ENCODE peak calls at places on chromosomes 6 and 20, in six cellular contexts. M is testis, S is sigmoid colon, U is ovary, E is uterus, B is transverse colon. X is an unnamed sample.

GRCh38 chr20:19451591-19452295 is 239.3 kb downstream of the SLC24A3 start:
- DNase-seq in S (peak; percentile 29), M (no peak), B (no peak), E (no peak), U (no peak), X (no peak)

GRCh38 chr6:18424201-18424600 is 37.1 kb downstream of the RNF144B start:
- DNase-seq in E (no peak), M (no peak), B (no peak), S (no peak), U (no peak), X (no peak)

GRCh38 chr6:8436956-8437355 is 1.6 kb upstream of the SLC35B3 start:
- DNase-seq in E (no peak), S (no peak), M (no peak), U (no peak), B (no peak), X (no peak)

GRCh38 chr20:13006825-13007224 is 1.9 kb upstream of the SPTLC3 start:
- DNase-seq in E (no peak), U (no peak), B (no peak), M (no peak), S (no peak), X (no peak)

GRCh38 chr20:8094415-8094818 is 37.6 kb upstream of the PLCB1 start:
- DNase-seq in S (peak; percentile 97), B (peak; percentile 46), M (peak; percentile 89), U (peak; percentile 85), E (peak; percentile 71), X (no peak)

GRCh38 chr6:21135484-21136005 is 458.0 kb upstream of the SOX4 start:
- DNase-seq in E (no peak), M (no peak), B (no peak), S (no peak), U (no peak), X (no peak)

GRCh38 chr20:24664266-24664986 is 195.0 kb downstream of the SYNDIG1 start:
- DNase-seq in E (no peak), B (no peak), M (no peak), U (no peak), S (no peak), X (no peak)

GRCh38 chr20:258963-259362 is 1.4 kb downstream of the DEFB132 start:
- DNase-seq in S (no peak), E (no peak), U (no peak), M (no peak), B (no peak), X (no peak)

GRCh38 chr20:1721687-1722512 is 64.3 kb upstream of the SIRPG start:
- DNase-seq in M (no peak), B (peak; percentile 38), E (no peak), U (no peak), S (no peak), X (no peak)

GRCh38 chr6:56244089-56244488 is 3.3 kb downstream of the COL21A1 start:
- DNase-seq in U (no peak), M (no peak), S (no peak), B (no peak), E (no peak), X (no peak)

GRCh38 chr6:110181131-110182027 is 1.2 kb downstream of the CDC40 start:
- DNase-seq in E (no peak), S (no peak), M (no peak), B (no peak), U (no peak), X (no peak)

GRCh38 chr6:47073125-47074110 is 31.3 kb upstream of the ADGRF1 start:
- DNase-seq in M (no peak), U (no peak), B (no peak), S (no peak), E (no peak), X (no peak)

GRCh38 chr20:25118529-25118928 is 36.6 kb upstream of the VSX1 start:
- DNase-seq in E (no peak), M (no peak), B (no peak), S (no peak), U (no peak), X (no peak)

GRCh38 chr6:35497571-35498406 is 910 bp upstream of the TEAD3 start:
- DNase-seq in U (peak; percentile 86), S (peak; percentile 92), E (peak; percentile 82), B (peak; percentile 69), M (peak; percentile 54), X (no peak)

GRCh38 chr6:116482780-116483179 is 21.6 kb downstream of the CALHM6 start:
- DNase-seq in M (no peak), B (no peak), S (no peak), E (no peak), U (no peak), X (no peak)

GRCh38 chr6:56899311-56899710 is 55.6 kb upstream of the BEND6 start:
- DNase-seq in M (no peak), S (peak; percentile 67), U (no peak), B (no peak), E (no peak), X (no peak)

GRCh38 chr20:47578543-47578942 is 76.9 kb downstream of the NCOA3 start:
- DNase-seq in M (no peak), B (no peak), U (peak; percentile 42), E (no peak), S (no peak), X (no peak)

DNA sequence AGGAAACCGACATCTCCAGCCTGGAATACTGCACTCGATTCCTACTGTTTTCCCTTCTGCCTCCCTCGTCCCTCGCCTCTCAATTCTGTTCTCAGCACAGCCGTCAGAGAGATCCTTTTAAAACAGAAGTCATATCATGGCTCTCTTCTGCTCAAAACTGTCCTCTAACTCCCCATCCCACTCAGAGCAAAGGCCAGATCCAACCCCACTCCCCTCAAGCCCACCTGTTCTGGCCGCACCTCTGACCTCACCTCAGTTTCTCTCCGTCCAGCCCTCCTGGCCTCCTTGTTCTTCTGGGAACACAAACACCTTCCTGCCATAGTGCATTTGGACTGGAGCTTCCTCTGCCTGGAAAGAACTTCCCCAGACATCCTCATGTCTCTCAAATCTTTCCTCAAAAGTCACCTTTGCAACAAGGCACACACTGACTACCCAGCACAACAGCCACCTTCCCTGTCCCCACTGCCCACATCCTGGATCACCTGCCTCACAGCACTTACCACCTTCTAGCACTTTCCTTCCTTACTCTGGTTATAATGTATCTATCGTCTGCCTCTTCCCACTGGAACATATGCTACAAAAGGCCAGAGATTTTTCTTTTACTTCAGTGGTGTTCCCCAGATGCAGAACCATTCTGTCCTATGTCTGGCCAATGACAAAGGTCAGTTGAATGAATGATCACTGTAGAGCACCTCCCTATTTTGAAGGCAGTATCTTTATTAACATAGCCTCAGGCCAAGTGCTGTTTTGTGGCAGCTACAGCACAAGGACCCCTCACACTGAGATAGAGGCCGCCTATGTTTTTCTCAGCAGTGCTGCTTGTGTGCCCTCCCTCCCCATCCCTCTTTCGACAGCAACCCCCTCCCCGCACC is 4.2 kb downstream of the HLA-B start:
- DNase-seq in S (no peak), B (no peak), M (no peak), E (no peak), U (no peak), X (no peak)
- TF ChIP-seq POLR2A in S (no peak), B (peak; percentile 36), M (no peak), E (no peak), U (no peak), X (no peak)

GRCh38 chr6:17281497-17282481 is 628 bp downstream of the RBM24 start:
- DNase-seq in M (no peak), S (peak; percentile 68), B (peak; percentile 14), E (peak; percentile 33), U (peak; percentile 24), X (no peak)
- H3K27me3 ChIP-seq in M (no peaks in the 10 kb centered on the region), S (no peaks in the 10 kb centered on the region), B (peaks cover 18% of the 10 kb centered on the region), E (no peaks in the 10 kb centered on the region), U (no peaks in the 10 kb centered on the region), X (no peaks in the 10 kb centered on the region)

DNA sequence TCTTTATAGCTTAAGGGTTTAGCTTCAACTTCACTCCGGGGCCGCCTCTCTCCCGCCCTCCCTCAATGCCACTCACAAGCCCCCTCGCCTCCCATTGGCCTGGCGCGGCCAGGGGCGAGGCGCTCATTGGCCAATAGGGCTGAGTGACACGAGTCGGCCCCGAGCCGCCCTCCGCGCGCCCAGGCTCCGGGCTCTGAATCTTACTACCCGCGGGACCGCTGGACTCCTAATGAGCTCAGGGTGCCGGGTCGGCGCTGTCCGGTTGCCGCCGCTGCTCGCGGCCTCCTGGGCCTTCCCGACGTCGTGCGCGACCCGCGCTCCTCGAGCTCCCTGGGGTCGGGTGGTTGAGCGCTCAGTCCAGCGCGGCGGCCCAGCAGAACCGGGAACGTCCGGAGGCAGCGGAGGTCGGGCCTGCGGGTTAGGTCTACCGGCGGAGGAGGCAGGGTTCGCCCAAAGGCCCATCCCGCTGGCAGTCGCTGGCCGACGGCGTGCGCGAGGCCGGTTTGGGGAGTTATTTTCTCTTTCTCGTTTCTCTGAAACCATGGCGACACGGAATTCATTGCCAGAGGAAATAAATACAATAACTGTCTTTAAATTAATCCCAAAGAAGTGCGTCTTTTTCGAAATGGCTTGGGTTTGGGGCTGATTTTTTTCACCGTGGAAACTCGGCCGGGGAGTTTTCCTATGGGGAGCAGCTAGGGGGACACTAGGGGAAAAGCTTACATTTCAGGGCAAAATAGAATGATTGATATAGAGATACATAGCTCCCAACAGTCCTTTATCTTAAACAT is at the start of gene SIM1:
- DNase-seq in B (peak; percentile 31), S (no peak), U (no peak), M (peak; percentile 84), E (no peak), X (no peak)
- TF ChIP-seq POLR2A in B (no peak), S (no peak), U (no peak), M (no peak), E (no peak), X (no peak)

GRCh38 chr6:37779111-37779800 is 40.3 kb upstream of the ZFAND3 start:
- DNase-seq in B (no peak), U (no peak), M (no peak), E (no peak), S (no peak), X (no peak)

GRCh38 chr6:37779902-37780628 is 39.5 kb upstream of the ZFAND3 start:
- DNase-seq in S (no peak), E (no peak), U (no peak), B (no peak), M (no peak), X (no peak)

GRCh38 chr6:37783025-37783825 is 36.3 kb upstream of the ZFAND3 start:
- DNase-seq in E (peak; percentile 45), B (no peak), M (peak; percentile 35), S (peak; percentile 68), U (peak; percentile 30), X (no peak)

GRCh38 chr6:37783831-37784584 is 35.5 kb upstream of the ZFAND3 start:
- DNase-seq in E (peak; percentile 49), M (peak; percentile 61), B (no peak), S (peak; percentile 73), U (peak; percentile 25), X (no peak)

DNA sequence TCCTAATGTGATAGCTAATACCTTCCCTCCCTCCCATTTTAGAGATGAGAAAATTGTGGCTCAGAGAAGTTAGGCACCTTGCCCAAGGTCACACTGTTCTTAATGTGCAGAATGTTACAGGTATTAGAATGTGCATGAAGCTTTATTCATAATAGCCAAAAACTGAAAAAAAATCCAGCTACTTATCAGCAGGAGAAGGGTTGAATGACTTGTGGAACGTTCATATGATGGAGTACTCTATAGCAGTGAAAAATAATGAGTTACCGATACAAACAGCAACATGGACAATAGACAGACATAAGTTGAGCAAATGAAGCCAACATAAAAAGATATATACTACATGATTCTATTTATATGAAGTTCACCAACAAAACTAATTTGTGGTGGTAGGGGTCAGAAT is 37.7 kb upstream of the ZFAND3 start:
- DNase-seq in B (no peak), E (no peak), M (no peak), U (no peak), S (no peak), X (no peak)
- H3K27me3 ChIP-seq in B (peaks cover 28% of the 10 kb centered on the region), E (no peaks in the 10 kb centered on the region), M (no peaks in the 10 kb centered on the region), U (no peaks in the 10 kb centered on the region), S (no peaks in the 10 kb centered on the region), X (no peaks in the 10 kb centered on the region)

GRCh38 chr20:51529758-51530157 is 12.8 kb downstream of the NFATC2 start:
- DNase-seq in E (no peak), S (no peak), M (peak; percentile 41), B (peak; percentile 37), U (no peak), X (no peak)
- TF ChIP-seq POLR2A in E (no peak), S (no peak), M (no peak), B (no peak), U (no peak), X (no peak)

GRCh38 chr6:138160329-138161117 is 1.2 kb upstream of the ARFGEF3 start:
- DNase-seq in U (no peak), M (no peak), S (no peak), B (no peak), E (no peak), X (no peak)
- H3K27me3 ChIP-seq in U (no peaks in the 10 kb centered on the region), M (no peaks in the 10 kb centered on the region), S (peaks cover 11% of the 10 kb centered on the region), B (peaks cover 44% of the 10 kb centered on the region), E (no peaks in the 10 kb centered on the region), X (no peaks in the 10 kb centered on the region)

X was measured in vagina.